ENCODE peak calls at places on chromosomes 12 and 14, in six cellular contexts. B, S, L, U, D and G are unnamed samples. For H3K36me3, the result is how much of the 10 kb centered on the place peaks cover.

GRCh38 chr14:76261371-76261811 is 109.7 kb downstream of the GPATCH2L start:
- DNase-seq in B (no peak), S (no peak), L (no peak), U (peak), D (peak), G (no peak)

GRCh38 chr14:88233915-88234314 is 89.2 kb downstream of the KCNK10 start:
- DNase-seq in B (no peak), S (peak), L (peak), U (no peak), D (no peak), G (no peak)

GRCh38 chr14:90587252-90587910 is 190.6 kb downstream of the CALM1 start:
- DNase-seq in B (no peak), S (no peak), L (no peak), U (no peak), D (no peak), G (no peak)

GRCh38 chr12:62760779-62761178 is 174.2 kb downstream of the PPM1H start:
- DNase-seq in B (no peak), S (peak), L (no peak), U (no peak), D (peak), G (no peak)

GRCh38 chr12:122866950-122867607 is 28.8 kb downstream of the VPS37B start:
- DNase-seq in B (no peak), S (no peak), L (no peak), U (no peak), D (no peak), G (no peak)

GRCh38 chr12:108312885-108313203 is 26.3 kb downstream of the CMKLR1 start:
- DNase-seq in B (no peak), S (peak), L (no peak), U (peak), D (no peak), G (peak)

GRCh38 chr12:27064397-27065342 is 17.7 kb downstream of the C12orf71 start:
- DNase-seq in B (no peak), S (no peak), L (no peak), U (no peak), D (no peak), G (no peak)

GRCh38 chr14:78131616-78132015 is 38.6 kb upstream of the NRXN3 start:
- DNase-seq in B (no peak), S (no peak), L (no peak), U (no peak), D (no peak), G (no peak)

GRCh38 chr12:4161718-4162117 is 111.8 kb upstream of the CCND2 start:
- DNase-seq in B (no peak), S (no peak), L (no peak), U (no peak), D (no peak), G (no peak)

GRCh38 chr12:27424631-27425230 is 21.8 kb upstream of the SMCO2 start:
- DNase-seq in B (peak), S (peak), L (no peak), U (peak), D (peak), G (peak)

GRCh38 chr12:51846911-51847829 is 1.3 kb downstream of the FIGNL2 start:
- DNase-seq in B (peak), S (peak), L (no peak), U (peak), D (no peak), G (peak)

GRCh38 chr14:92412912-92413311 is 89.9 kb downstream of the SLC24A4 start:
- DNase-seq in B (peak), S (peak), L (no peak), U (no peak), D (no peak), G (no peak)

GRCh38 chr14:65961004-65961403 is 525.2 kb upstream of the CCDC196 start:
- DNase-seq in B (no peak), S (peak), L (peak), U (peak), D (peak), G (peak)

GRCh38 chr14:20611277-20611676 is 20.1 kb upstream of the RNASE12 start:
- DNase-seq in B (no peak), S (no peak), L (no peak), U (no peak), D (no peak), G (no peak)

GRCh38 chr12:3160081-3160480 is 82.9 kb downstream of the TSPAN9 start:
- DNase-seq in B (no peak), S (no peak), L (no peak), U (no peak), D (no peak), G (no peak)

GRCh38 chr12:109463776-109464175 is 13.3 kb downstream of the KCTD10 start:
- DNase-seq in B (no peak), S (no peak), L (no peak), U (no peak), D (no peak), G (no peak)

GRCh38 chr12:39441963-39442894 is 691 bp downstream of the KIF21A start:
- DNase-seq in B (peak), S (peak), L (peak), U (peak), D (peak), G (peak)

GRCh38 chr12:24911284-24911791 is 37.6 kb downstream of the BCAT1 start:
- DNase-seq in B (no peak), S (peak), L (no peak), U (no peak), D (peak), G (peak)

GRCh38 chr14:58297412-58297761 is 968 bp upstream of the ARID4A start:
- DNase-seq in B (no peak), S (peak), L (no peak), U (no peak), D (peak), G (no peak)

GRCh38 chr12:126676426-126676825 is 1590.5 kb upstream of the TMEM132C start:
- DNase-seq in B (no peak), S (no peak), L (no peak), U (no peak), D (no peak), G (no peak)

DNA sequence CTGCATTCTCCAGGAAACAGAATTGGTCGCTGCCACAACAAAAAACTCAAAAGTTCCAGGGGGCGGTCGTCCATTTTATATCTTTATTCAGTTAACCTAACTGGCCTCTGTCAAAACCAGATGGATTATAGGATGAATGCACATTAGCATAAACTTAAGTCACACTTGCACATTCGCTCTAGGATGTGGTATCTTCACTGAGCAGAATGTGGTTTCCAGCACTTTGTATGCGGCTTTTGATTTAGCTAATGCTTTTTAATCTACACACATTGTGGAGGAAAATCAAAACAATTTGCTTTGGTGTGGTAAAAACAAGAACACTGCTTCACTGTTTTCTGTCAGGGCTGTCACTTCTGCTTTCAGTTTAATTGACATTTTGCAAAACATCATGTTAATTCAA is 4.5 kb downstream of the TAS2R50 start:
- DNase-seq in B (no peak), S (no peak), L (no peak), U (no peak), D (no peak), G (no peak)
- H3K4me3 ChIP-seq in B (no peak), S (no peak), L (no peak), U (no peak), D (no peak), G (no peak)

GRCh38 chr12:905273-906076 is 44.0 kb downstream of the RAD52 start:
- DNase-seq in B (no peak), S (no peak), L (no peak), U (no peak), D (no peak), G (no peak)

GRCh38 chr12:903055-903454 is 46.4 kb downstream of the RAD52 start:
- DNase-seq in B (no peak), S (no peak), L (no peak), U (no peak), D (no peak), G (no peak)

GRCh38 chr12:904010-904414 is 45.5 kb downstream of the RAD52 start:
- DNase-seq in B (no peak), S (no peak), L (no peak), U (no peak), D (no peak), G (no peak)

GRCh38 chr12:906077-906585 is 43.4 kb downstream of the RAD52 start:
- DNase-seq in B (no peak), S (no peak), L (no peak), U (no peak), D (no peak), G (no peak)

GRCh38 chr12:902581-902980 is 46.9 kb downstream of the RAD52 start:
- DNase-seq in B (no peak), S (no peak), L (no peak), U (no peak), D (no peak), G (no peak)
- H3K36me3 ChIP-seq in B (under half), S (under half), L (under half), U (under half), D (half or more), G (under half)

GRCh38 chr12:133107121-133107520 is 23.0 kb downstream of the ZNF891 start:
- DNase-seq in B (no peak), S (no peak), L (no peak), U (no peak), D (no peak), G (no peak)

GRCh38 chr12:133105620-133106019 is 24.5 kb downstream of the ZNF891 start:
- DNase-seq in B (no peak), S (no peak), L (no peak), U (no peak), D (no peak), G (no peak)

GRCh38 chr12:133108150-133108549 is 21.9 kb downstream of the ZNF891 start:
- DNase-seq in B (no peak), S (no peak), L (no peak), U (no peak), D (no peak), G (no peak)

GRCh38 chr12:133106253-133106652 is 23.8 kb downstream of the ZNF891 start:
- DNase-seq in B (no peak), S (no peak), L (no peak), U (no peak), D (no peak), G (no peak)
- H3K4me3 ChIP-seq in B (no peak), S (no peak), L (no peak), U (no peak), D (no peak), G (no peak)

GRCh38 chr14:55388160-55388559 is 23.5 kb downstream of the ATG14 start:
- DNase-seq in B (no peak), S (no peak), L (no peak), U (no peak), D (peak), G (no peak)

GRCh38 chr14:55384536-55384935 is 27.1 kb downstream of the ATG14 start:
- DNase-seq in B (no peak), S (no peak), L (no peak), U (no peak), D (no peak), G (no peak)

GRCh38 chr14:55383541-55384140 is 28.0 kb downstream of the ATG14 start:
- DNase-seq in B (no peak), S (no peak), L (no peak), U (no peak), D (no peak), G (no peak)

GRCh38 chr14:55386037-55386798 is 25.4 kb downstream of the ATG14 start:
- DNase-seq in B (no peak), S (no peak), L (no peak), U (peak), D (no peak), G (no peak)

DNA sequence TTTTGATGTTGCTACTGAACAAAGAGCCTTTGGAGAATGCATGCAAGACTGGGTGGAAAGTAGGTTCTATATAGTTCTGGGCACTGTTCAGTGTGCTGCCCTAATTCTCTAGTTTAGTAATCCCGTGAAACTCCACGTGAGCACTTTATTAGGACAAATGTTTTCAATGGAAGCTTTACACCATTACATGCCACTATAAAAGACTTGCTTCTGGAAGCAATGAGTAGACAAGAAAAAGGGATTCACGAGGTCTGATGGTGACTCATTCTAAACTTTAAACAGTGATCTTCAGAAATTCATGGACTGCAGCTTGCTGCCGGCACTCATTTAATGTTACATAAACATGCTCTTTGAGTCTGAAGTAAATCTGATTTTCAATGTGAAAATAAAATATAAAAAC is 22.3 kb downstream of the ATG14 start:
- DNase-seq in B (no peak), S (no peak), L (no peak), U (no peak), D (peak), G (no peak)
- H3K36me3 ChIP-seq in B (under half), S (under half), L (under half), U (under half), D (under half), G (under half)